ENCODE peak calls at places on chromosome 12, in five cellular contexts. N is A549, T is sigmoid colon, B is transverse colon, J is K562. P is an unnamed sample.

GRCh38 chr12:81588609-81589008 is 170.5 kb downstream of the PPFIA2 start:
- DNase-seq in N (no peak), T (no peak), B (no peak), J (no peak), P (no peak)

GRCh38 chr12:44465139-44465538 is 411.0 kb downstream of the NELL2 start:
- DNase-seq in N (peak), T (no peak), B (no peak), J (no peak), P (no peak)

GRCh38 chr12:57504033-57504432 is 16.2 kb downstream of the MARS1 start:
- DNase-seq in N (no peak), T (no peak), B (no peak), J (no peak), P (no peak)

GRCh38 chr12:117063162-117063911 is 35.9 kb downstream of the TESC start:
- DNase-seq in N (no peak), T (no peak), B (peak), J (no peak), P (peak)

GRCh38 chr12:102059343-102059742 is 2.4 kb downstream of the WASHC3 start:
- DNase-seq in N (no peak), T (no peak), B (no peak), J (peak), P (no peak)

GRCh38 chr12:50546441-50547318 is 41.9 kb downstream of the DIP2B start:
- DNase-seq in N (no peak), T (no peak), B (no peak), J (no peak), P (no peak)

GRCh38 chr12:49706351-49707126 is 666 bp downstream of the FMNL3 start:
- DNase-seq in N (no peak), T (peak), B (peak), J (peak), P (peak)

GRCh38 chr12:92509156-92509758 is 193.5 kb upstream of the PLEKHG7 start:
- DNase-seq in N (no peak), T (no peak), B (no peak), J (peak), P (no peak)

GRCh38 chr12:85843606-85844325 is 7.6 kb upstream of the RASSF9 start:
- DNase-seq in N (no peak), T (no peak), B (no peak), J (no peak), P (no peak)

GRCh38 chr12:88026196-88026595 is 3.0 kb downstream of the C12orf50 start:
- DNase-seq in N (no peak), T (no peak), B (no peak), J (no peak), P (no peak)

GRCh38 chr12:42862055-42862454 is 272.5 kb upstream of the PRICKLE1 start:
- DNase-seq in N (no peak), T (no peak), B (no peak), J (no peak), P (no peak)

GRCh38 chr12:42859612-42860011 is 270.1 kb upstream of the PRICKLE1 start:
- DNase-seq in N (no peak), T (no peak), B (no peak), J (no peak), P (peak)

GRCh38 chr12:42868291-42868690 is 278.7 kb upstream of the PRICKLE1 start:
- DNase-seq in N (no peak), T (no peak), B (no peak), J (no peak), P (no peak)

GRCh38 chr12:42865282-42865681 is 275.7 kb upstream of the PRICKLE1 start:
- DNase-seq in N (no peak), T (no peak), B (no peak), J (no peak), P (no peak)
- TF ChIP-seq EP300 in N (no peak), T (no peak), B (no peak), J (no peak), P (no peak)

DNA sequence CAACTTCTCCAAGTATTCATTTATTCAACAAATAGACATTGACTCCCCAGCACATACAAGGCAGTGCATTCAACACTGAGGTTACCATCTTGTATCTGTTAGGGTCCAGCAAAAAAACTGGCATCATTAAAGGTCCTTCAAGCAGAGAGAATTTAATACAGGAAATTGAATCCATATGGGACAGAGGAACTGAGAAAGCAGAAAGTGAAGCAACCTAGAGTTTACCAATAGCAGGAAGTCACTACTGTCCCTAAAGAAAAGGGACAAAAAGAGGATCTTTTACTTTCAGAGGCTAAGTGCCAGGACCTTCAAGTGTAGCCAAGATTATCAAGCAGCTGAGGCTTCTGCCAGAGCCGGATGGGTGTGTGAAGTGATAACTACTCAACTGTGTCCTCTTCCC is 237.8 kb upstream of the TBX3 start:
- DNase-seq in N (no peak), T (no peak), B (no peak), J (no peak), P (no peak)
- H3K27ac ChIP-seq in N (peak), T (no peak), B (no peak), J (no peak), P (no peak)

GRCh38 chr12:127463237-127463636 is 803.7 kb upstream of the TMEM132C start:
- DNase-seq in N (no peak), T (no peak), B (no peak), J (no peak), P (no peak)

GRCh38 chr12:127455347-127456265 is 811.4 kb upstream of the TMEM132C start:
- DNase-seq in N (no peak), T (no peak), B (no peak), J (no peak), P (no peak)

GRCh38 chr12:127457726-127458125 is 809.2 kb upstream of the TMEM132C start:
- DNase-seq in N (no peak), T (no peak), B (no peak), J (no peak), P (no peak)

GRCh38 chr12:127459166-127459565 is 807.8 kb upstream of the TMEM132C start:
- DNase-seq in N (no peak), T (no peak), B (no peak), J (no peak), P (no peak)

DNA sequence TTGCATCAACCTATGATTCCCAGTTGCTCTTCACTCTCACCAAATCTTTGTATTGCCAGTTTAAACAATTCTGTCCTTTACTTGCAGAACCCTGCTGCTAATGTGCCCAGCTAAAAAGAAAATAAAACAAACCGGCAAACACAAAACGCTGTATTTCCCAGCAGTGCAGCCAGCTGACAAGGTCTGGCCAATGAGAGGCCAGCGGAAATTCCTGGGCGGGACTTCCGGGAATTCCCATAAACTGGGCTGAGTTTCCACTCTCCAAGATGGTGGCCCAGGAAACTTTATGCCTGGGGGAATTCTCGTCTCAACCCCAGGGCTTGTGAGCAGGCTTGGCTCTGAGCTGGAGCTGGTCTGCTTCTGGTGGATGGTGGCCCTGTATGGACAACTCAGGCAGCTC is 807.3 kb upstream of the TMEM132C start:
- DNase-seq in N (peak), T (no peak), B (no peak), J (no peak), P (no peak)
- TF ChIP-seq EP300 in N (no peak), T (no peak), B (no peak), J (no peak), P (no peak)

GRCh38 chr12:109518820-109519665 is 41.6 kb downstream of the UBE3B start:
- DNase-seq in N (peak), T (peak), B (peak), J (peak), P (peak)

GRCh38 chr12:109517619-109518018 is 40.2 kb downstream of the UBE3B start:
- DNase-seq in N (no peak), T (no peak), B (no peak), J (no peak), P (no peak)

GRCh38 chr12:109523504-109523903 is 46.1 kb downstream of the UBE3B start:
- DNase-seq in N (no peak), T (no peak), B (no peak), J (no peak), P (no peak)

GRCh38 chr12:109523071-109523470 is 45.6 kb downstream of the UBE3B start:
- DNase-seq in N (no peak), T (no peak), B (no peak), J (no peak), P (no peak)

GRCh38 chr12:109519787-109520186 is 42.4 kb downstream of the UBE3B start:
- DNase-seq in N (no peak), T (peak), B (no peak), J (no peak), P (no peak)
- H3K27ac ChIP-seq in N (no peak), T (peak), B (peak), J (no peak), P (no peak)

GRCh38 chr12:121796855-121797751 is 3.6 kb upstream of the RHOF start:
- DNase-seq in N (peak), T (peak), B (peak), J (peak), P (peak)
- TF ChIP-seq EP300 in N (no peak), T (no peak), B (peak), J (no peak), P (peak)

DNA sequence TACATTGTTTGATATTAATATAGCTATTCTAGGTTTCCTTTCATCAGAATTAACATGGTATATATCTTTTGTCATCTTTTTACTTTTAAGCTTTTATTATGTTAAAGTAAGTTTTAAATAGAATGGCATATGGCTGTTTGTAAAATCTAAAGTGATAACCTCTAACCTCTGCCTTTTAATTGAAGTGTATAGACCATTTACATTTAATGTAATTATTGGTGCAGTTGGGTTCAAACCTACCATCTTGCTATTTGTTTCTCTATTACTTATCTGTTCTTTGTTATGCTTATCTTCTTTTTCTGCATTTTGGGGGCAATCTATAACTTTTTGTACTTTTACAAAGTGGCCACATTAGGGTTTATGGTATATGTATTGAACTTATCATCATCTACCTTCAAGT is 35.8 kb downstream of the PRMT8 start:
- DNase-seq in N (no peak), T (no peak), B (no peak), J (no peak), P (no peak)
- H3K27ac ChIP-seq in N (no peak), T (no peak), B (no peak), J (no peak), P (no peak)

P was measured in tibial nerve.